ENCODE peak calls at places on chromosomes 16 and 17, in five cellular contexts. O, T, K, I and D are unnamed samples.

GRCh38 chr17:332558-333322 is 19.9 kb downstream of the RPH3AL start:
- DNase-seq in K (peak), T (no peak), O (peak), I (no peak), D (no peak)

GRCh38 chr17:74671031-74671771 is 41.5 kb downstream of the CD300LF start:
- DNase-seq in T (peak), K (peak), I (no peak), O (no peak), D (peak)

GRCh38 chr16:89505204-89506112 is 2.7 kb upstream of the SPG7 start:
- DNase-seq in I (peak), O (peak), K (peak), T (peak), D (peak)

GRCh38 chr16:89422905-89423630 is 67.3 kb downstream of the ANKRD11 start:
- DNase-seq in T (no peak), K (no peak), O (no peak), I (no peak), D (no peak)

GRCh38 chr16:3183445-3184139 is 4.4 kb upstream of the OR1F1 start:
- DNase-seq in I (no peak), O (no peak), T (no peak), K (peak), D (no peak)

GRCh38 chr16:71933913-71934696 is 38.8 kb downstream of the IST1 start:
- DNase-seq in I (no peak), K (no peak), T (no peak), O (no peak), D (no peak)

GRCh38 chr16:12833939-12834338 is 30.3 kb upstream of the CPPED1 start:
- DNase-seq in T (no peak), O (no peak), K (no peak), I (no peak), D (no peak)

GRCh38 chr17:54277868-54278267 is 455.1 kb downstream of the KIF2B start:
- DNase-seq in I (no peak), T (no peak), O (no peak), K (no peak), D (no peak)

GRCh38 chr17:74182041-74182783 is 21.3 kb upstream of the RPL38 start:
- DNase-seq in T (no peak), I (no peak), K (peak), O (no peak), D (no peak)

GRCh38 chr17:13943859-13944258 is 125.4 kb upstream of the COX10 start:
- DNase-seq in O (no peak), T (no peak), K (no peak), I (no peak), D (no peak)

GRCh38 chr17:13952252-13952721 is 117.0 kb upstream of the COX10 start:
- DNase-seq in O (no peak), I (no peak), K (no peak), T (no peak), D (no peak)

GRCh38 chr17:13941781-13942180 is 127.5 kb upstream of the COX10 start:
- DNase-seq in I (no peak), T (no peak), O (no peak), K (no peak), D (no peak)

GRCh38 chr17:13947499-13947898 is 121.8 kb upstream of the COX10 start:
- DNase-seq in I (no peak), T (no peak), O (no peak), K (no peak), D (no peak)
- TF ChIP-seq POLR2AphosphoS5 in I (no peak), T (no peak), O (no peak), K (no peak), D (no peak)

DNA sequence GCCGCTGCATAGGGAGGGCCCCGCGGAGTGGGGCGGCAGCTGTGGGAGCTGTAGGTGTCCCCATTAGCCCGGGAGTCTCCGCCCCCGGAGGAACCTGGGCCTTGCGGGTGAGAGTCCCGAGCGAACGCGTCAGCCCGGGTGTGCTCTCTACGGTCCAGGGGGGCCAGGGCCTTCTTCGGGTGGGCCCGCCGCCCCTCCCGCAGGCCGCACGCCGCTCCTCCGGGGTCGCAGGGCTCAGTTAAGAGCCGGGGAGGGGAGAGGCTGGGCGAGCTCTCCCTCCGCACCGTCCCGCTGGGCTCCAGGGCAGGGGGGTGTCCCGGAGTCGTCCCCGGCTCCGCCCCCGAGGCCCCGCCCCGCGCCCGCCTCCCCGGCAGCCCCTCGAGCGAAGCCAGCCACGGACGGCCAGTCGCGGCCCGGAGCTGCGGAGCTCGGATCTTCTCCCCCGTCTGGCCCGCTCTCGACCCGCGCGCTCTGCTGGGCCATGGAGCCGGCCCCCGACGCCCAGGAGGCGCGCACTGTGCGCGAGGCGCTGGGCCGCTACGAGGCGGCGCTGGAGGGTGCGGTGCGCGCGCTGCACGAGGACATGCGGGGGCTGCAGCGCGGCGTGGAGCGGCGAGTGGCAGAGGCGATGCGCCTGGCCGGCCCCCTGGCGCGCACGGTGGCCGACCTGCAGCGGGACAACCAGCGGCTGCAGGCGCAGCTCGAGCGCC is at the start of gene SMTNL2:
- DNase-seq in I (no peak), T (no peak), K (peak), O (peak), D (no peak)
- H3K4me3 ChIP-seq in I (peak), T (peak), K (peak), O (peak), D (peak)

GRCh38 chr17:9004132-9004960 is 17.0 kb upstream of the NTN1 start:
- DNase-seq in O (no peak), K (no peak), T (no peak), I (no peak), D (no peak)
- TF ChIP-seq POLR2AphosphoS5 in O (no peak), K (no peak), T (no peak), I (no peak), D (no peak)

DNA sequence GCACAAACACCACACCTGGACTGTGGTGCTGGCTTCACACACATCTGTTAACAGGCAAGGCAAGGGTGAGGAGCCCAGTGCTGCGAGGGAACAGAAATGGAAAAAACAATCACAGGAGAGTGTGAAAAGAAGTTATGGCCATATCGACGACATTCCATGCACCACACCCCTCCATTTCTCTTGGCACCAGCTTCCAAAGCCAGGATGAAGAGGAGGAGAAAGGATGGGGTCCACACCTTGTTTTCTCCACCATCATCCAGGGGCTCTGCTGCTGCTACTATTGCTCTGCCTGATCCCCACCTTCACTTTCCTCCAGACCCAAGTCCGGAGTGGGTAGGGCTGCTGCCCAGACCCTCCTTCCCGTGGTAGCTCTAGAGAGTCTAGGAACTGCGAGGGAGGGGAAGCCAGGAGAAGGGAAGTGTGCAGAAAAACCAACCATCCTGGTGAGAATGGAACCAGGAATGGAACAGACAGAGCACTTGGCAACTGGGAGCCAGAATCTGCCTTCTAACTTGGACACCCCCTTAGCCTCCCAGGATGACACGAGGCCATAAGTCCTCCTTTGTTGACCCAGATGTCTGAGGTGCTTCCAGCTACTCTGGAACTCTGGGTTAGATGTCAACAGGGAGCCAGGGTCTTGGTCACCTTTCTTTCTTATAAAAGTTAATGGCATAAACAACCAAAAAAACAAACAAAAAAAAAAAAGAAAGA is 1.2 kb upstream of the PROCA1 start:
- DNase-seq in K (peak), T (no peak), O (no peak), I (no peak), D (no peak)
- H3K4me3 ChIP-seq in K (no peak), T (no peak), O (no peak), I (no peak), D (no peak)

GRCh38 chr17:38658741-38659345 is 15.9 kb downstream of the EPOP start:
- DNase-seq in I (no peak), O (no peak), K (no peak), T (no peak), D (no peak)
- TF ChIP-seq POLR2AphosphoS5 in I (no peak), O (no peak), K (no peak), T (no peak), D (no peak)

DNA sequence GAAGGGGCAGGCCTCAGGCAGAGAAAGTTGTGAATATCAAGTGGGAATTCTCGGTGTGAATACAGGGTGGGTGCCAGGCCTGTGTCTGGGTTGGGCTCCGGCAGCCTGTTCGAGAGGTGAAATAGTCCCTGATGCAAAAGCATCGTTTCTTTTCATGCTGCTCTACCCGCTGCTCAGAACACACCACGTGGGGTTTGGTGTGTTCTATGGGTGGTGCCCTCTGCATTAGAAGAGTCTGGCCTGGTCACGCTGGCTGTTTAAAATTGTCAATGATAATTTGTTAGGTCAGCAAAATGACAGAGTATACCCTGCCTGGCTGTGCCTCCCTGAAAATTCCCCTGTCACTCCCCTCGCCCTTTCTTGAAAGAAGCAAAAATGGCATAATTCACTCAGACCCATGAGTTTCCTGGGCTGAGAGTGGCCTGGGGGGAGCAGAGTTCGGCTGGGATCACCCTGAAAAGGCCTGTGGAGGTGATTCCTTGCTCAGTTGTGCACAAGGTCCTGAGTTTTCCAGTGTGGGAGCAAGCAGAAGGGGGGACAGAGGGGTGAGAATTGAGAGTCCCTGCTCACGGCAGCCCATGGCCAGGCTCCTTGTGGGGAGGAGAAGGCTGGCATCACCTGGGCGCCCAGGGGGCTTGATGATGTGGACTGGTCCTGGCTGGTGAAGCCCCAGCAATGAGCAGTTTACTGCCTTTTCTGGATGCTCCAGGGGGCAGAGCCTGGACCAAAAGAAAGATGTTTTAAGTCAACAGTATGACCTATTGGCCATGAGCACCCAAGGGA is 3.2 kb downstream of the CACNG5 start:
- DNase-seq in I (no peak), O (peak), K (no peak), T (no peak), D (peak)
- H3K4me3 ChIP-seq in I (no peak), O (no peak), K (no peak), T (no peak), D (no peak)

GRCh38 chr17:80984749-80985148 is 6.9 kb upstream of the CHMP6 start:
- DNase-seq in T (no peak), I (no peak), O (no peak), K (no peak), D (no peak)

GRCh38 chr17:80987941-80988461 is 3.6 kb upstream of the CHMP6 start:
- DNase-seq in T (no peak), K (peak), O (no peak), I (no peak), D (peak)

GRCh38 chr17:80989586-80989913 is 2.1 kb upstream of the CHMP6 start:
- DNase-seq in O (no peak), K (no peak), I (no peak), T (no peak), D (no peak)

GRCh38 chr17:80986046-80986445 is 5.6 kb upstream of the CHMP6 start:
- DNase-seq in K (no peak), O (no peak), T (no peak), I (no peak), D (no peak)

GRCh38 chr17:80986816-80987480 is 4.7 kb upstream of the CHMP6 start:
- DNase-seq in T (no peak), I (no peak), O (no peak), K (peak), D (no peak)
- TF ChIP-seq POLR2AphosphoS5 in T (no peak), I (no peak), O (no peak), K (no peak), D (no peak)

DNA sequence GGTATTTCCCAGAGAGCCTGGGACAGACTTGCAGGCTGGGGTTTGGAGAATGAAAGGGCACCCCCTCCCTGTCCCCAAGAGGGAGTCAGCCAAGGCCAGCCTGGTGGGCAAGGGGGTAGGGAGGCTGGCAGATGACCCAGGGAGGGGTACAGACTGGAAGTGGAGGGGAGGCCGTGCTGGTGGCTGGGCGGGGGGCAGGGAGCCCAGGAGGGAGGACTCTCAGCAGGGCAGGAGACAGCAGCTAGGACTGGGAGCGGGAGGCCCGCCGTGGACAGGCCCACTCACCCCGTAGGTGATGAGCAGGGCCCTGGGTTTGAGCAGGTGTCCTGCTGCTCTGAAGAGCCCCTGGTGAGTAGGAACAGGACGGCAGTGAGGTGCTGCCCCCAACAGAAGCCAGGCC is 1.1 kb downstream of the METTL26 start:
- DNase-seq in T (no peak), O (no peak), K (peak), I (no peak), D (no peak)
- H3K4me3 ChIP-seq in T (peak), O (no peak), K (no peak), I (peak), D (peak)